ENCODE peak calls at places on chromosomes 1 and 21, in five cellular contexts. One of them, this sample, is unnamed. For H3K9me3, the result is how much of the 10 kb centered on the place peaks cover.

GRCh38 chr1:50981741-50982140 is 11.7 kb downstream of the CDKN2C start:
- DNase-seq in stomach: no peak
- DNase-seq in A549: no peak
- DNase-seq in endodermal cell: no peak
- DNase-seq in A673: no peak
- DNase-seq in this sample: no peak

GRCh38 chr1:43951021-43951985 is 4.6 kb downstream of the IPO13 start:
- DNase-seq in stomach: no peak
- DNase-seq in A549: no peak
- DNase-seq in endodermal cell: no peak
- DNase-seq in A673: no peak
- DNase-seq in this sample: no peak

GRCh38 chr1:101060992-101061391 is 35.4 kb upstream of the DPH5 start:
- DNase-seq in stomach: no peak
- DNase-seq in A549: no peak
- DNase-seq in endodermal cell: no peak
- DNase-seq in A673: no peak
- DNase-seq in this sample: no peak

GRCh38 chr1:33640114-33640660 is 167.7 kb downstream of the ZSCAN20 start:
- DNase-seq in stomach: no peak
- DNase-seq in A549: no peak
- DNase-seq in endodermal cell: no peak
- DNase-seq in A673: no peak
- DNase-seq in this sample: peak

GRCh38 chr1:43885311-43885801 is 48.2 kb upstream of the ARTN start:
- DNase-seq in stomach: no peak
- DNase-seq in A549: no peak
- DNase-seq in endodermal cell: peak
- DNase-seq in A673: no peak
- DNase-seq in this sample: no peak

GRCh38 chr1:14778882-14779594 is 180.6 kb downstream of the KAZN start:
- DNase-seq in stomach: peak
- DNase-seq in A549: peak
- DNase-seq in endodermal cell: peak
- DNase-seq in A673: peak
- DNase-seq in this sample: no peak

GRCh38 chr1:171422489-171422888 is 62.8 kb upstream of the PRRC2C start:
- DNase-seq in stomach: no peak
- DNase-seq in A549: no peak
- DNase-seq in endodermal cell: no peak
- DNase-seq in A673: no peak
- DNase-seq in this sample: peak

GRCh38 chr1:171833091-171833822 is 8.0 kb upstream of the DNM3 start:
- DNase-seq in stomach: no peak
- DNase-seq in A549: no peak
- DNase-seq in endodermal cell: no peak
- DNase-seq in A673: peak
- DNase-seq in this sample: no peak

GRCh38 chr1:227788279-227789041 is 27.0 kb upstream of the PRSS38 start:
- DNase-seq in stomach: peak
- DNase-seq in A549: peak
- DNase-seq in endodermal cell: peak
- DNase-seq in A673: peak
- DNase-seq in this sample: no peak

GRCh38 chr1:205456383-205456867 is 580 bp upstream of the BLACAT1 start:
- DNase-seq in stomach: no peak
- DNase-seq in A549: no peak
- DNase-seq in endodermal cell: peak
- DNase-seq in A673: no peak
- DNase-seq in this sample: no peak

GRCh38 chr1:236742421-236743160 is 52.5 kb upstream of the MTR start:
- DNase-seq in stomach: no peak
- DNase-seq in A549: no peak
- DNase-seq in endodermal cell: no peak
- DNase-seq in A673: no peak
- DNase-seq in this sample: no peak

GRCh38 chr1:221698579-221699349 is 43.1 kb downstream of the DUSP10 start:
- DNase-seq in stomach: no peak
- DNase-seq in A549: no peak
- DNase-seq in endodermal cell: no peak
- DNase-seq in A673: no peak
- DNase-seq in this sample: no peak

GRCh38 chr21:45550552-45551210 is 8.4 kb upstream of the SLC19A1 start:
- DNase-seq in stomach: no peak
- DNase-seq in A549: no peak
- DNase-seq in endodermal cell: peak
- DNase-seq in A673: no peak
- DNase-seq in this sample: no peak

GRCh38 chr21:18041012-18041411 is 203.6 kb upstream of the CHODL start:
- DNase-seq in stomach: no peak
- DNase-seq in A549: no peak
- DNase-seq in endodermal cell: peak
- DNase-seq in A673: peak
- DNase-seq in this sample: no peak

GRCh38 chr1:214378492-214378891 is 97.5 kb downstream of the SMYD2 start:
- DNase-seq in stomach: no peak
- DNase-seq in A549: no peak
- DNase-seq in endodermal cell: no peak
- DNase-seq in A673: no peak
- DNase-seq in this sample: no peak

GRCh38 chr1:225846331-225847310 is 35.6 kb downstream of the TMEM63A start:
- DNase-seq in stomach: no peak
- DNase-seq in A549: no peak
- DNase-seq in endodermal cell: peak
- DNase-seq in A673: no peak
- DNase-seq in this sample: no peak

GRCh38 chr1:182135946-182136345 is 74.4 kb upstream of the ZNF648 start:
- DNase-seq in stomach: no peak
- DNase-seq in A549: no peak
- DNase-seq in endodermal cell: no peak
- DNase-seq in A673: no peak
- DNase-seq in this sample: no peak

DNA sequence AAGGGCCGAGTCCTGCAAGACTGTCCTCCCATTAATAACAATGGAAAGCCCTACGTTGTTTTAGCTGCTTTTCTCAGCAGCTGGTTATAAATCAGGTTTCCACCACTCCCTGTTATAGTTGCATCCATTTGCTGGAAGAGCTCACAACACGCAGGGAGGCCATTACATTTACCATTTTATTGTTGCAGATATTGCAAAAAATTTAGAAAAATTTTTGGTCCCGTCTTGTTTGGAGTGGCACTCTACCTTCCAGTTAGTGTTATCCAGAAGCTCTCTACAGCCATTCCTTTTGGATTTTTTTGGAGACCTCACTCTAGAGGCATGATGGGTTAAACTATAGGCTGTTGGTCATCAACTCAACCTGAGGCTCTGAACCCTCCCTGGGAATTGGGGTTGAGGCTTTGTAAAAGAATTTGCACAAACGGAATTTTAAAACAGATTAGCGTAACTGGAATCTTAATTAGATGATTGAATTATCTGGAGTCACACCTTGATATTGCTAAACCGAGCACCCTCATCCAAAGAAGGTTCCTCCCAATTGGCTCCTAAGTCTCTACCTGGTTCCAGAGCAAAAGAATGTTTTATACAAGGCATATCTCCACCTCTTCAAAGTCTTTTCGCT is 1532.0 kb upstream of the TPTE start:
- DNase-seq in stomach: no peak
- DNase-seq in A549: no peak
- DNase-seq in endodermal cell: no peak
- DNase-seq in A673: no peak
- DNase-seq in this sample: no peak
- H3K9me3 ChIP-seq in stomach: under half
- H3K9me3 ChIP-seq in A549: under half
- H3K9me3 ChIP-seq in endodermal cell: half or more
- H3K9me3 ChIP-seq in A673: half or more
- H3K9me3 ChIP-seq in this sample: under half

GRCh38 chr1:92298213-92298572 is 594 bp downstream of the GLMN start:
- DNase-seq in stomach: no peak
- DNase-seq in A549: no peak
- DNase-seq in endodermal cell: no peak
- DNase-seq in A673: no peak
- DNase-seq in this sample: no peak
- TF ChIP-seq CTCF in stomach: no peak
- TF ChIP-seq CTCF in A549: peak
- TF ChIP-seq CTCF in endodermal cell: peak
- TF ChIP-seq CTCF in A673: peak
- TF ChIP-seq CTCF in this sample: no peak

GRCh38 chr1:234355782-234356510 is 17.3 kb upstream of the COA6 start:
- DNase-seq in stomach: no peak
- DNase-seq in A549: no peak
- DNase-seq in endodermal cell: no peak
- DNase-seq in A673: no peak
- DNase-seq in this sample: no peak
- H3K4me3 ChIP-seq in stomach: no peak
- H3K4me3 ChIP-seq in A549: peak
- H3K4me3 ChIP-seq in endodermal cell: no peak
- H3K4me3 ChIP-seq in A673: no peak
- H3K4me3 ChIP-seq in this sample: no peak

GRCh38 chr1:247210062-247210385 is 38.2 kb upstream of the ZNF124 start:
- DNase-seq in stomach: no peak
- DNase-seq in A549: peak
- DNase-seq in endodermal cell: no peak
- DNase-seq in A673: no peak
- DNase-seq in this sample: no peak

GRCh38 chr1:247209306-247209900 is 37.6 kb upstream of the ZNF124 start:
- DNase-seq in stomach: no peak
- DNase-seq in A549: no peak
- DNase-seq in endodermal cell: no peak
- DNase-seq in A673: no peak
- DNase-seq in this sample: no peak

DNA sequence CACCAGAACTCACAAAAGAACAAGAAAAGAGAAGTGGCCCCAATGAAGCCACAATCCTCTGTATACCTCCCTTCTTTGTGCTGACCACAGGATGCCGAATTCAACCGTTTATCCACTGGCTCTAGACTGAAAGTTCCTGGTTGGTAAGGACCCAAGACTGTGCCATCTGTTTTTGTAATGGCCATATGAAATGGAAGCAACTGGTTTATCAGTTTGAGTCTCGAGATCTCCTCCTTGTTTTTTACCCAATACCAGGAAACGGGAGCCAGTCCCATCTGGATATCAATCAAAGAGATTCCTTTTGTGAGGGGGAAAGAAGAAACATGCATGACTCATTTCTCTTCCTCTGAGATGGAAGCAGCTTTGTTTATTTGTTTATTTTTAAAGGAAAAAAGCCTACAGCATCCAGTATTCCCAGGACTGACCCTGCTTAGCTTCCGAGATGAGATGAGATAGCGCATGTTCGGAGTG is 32.4 kb upstream of the ZNF124 start:
- DNase-seq in stomach: no peak
- DNase-seq in A549: no peak
- DNase-seq in endodermal cell: no peak
- DNase-seq in A673: no peak
- DNase-seq in this sample: no peak
- H3K9me3 ChIP-seq in stomach: under half
- H3K9me3 ChIP-seq in A549: half or more
- H3K9me3 ChIP-seq in endodermal cell: under half
- H3K9me3 ChIP-seq in A673: under half
- H3K9me3 ChIP-seq in this sample: under half

DNA sequence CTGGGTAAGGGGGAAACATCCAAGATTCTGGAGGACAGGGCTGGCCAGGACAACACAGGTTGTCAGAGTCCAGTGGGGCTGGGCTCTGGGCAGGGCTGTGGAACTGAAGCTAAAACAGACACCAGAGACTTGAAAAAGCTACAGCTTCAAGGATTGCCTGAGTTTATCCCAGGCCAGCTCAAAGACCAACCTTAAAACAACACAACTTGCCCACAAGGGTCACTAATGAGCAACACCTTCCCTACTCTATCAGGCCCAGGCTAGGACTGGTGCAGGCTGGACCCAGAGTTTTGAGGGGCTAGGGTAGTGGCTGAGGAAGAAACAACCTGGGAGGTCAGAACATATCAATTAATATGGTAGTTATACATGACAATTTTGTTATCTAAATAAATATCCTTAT is 160.7 kb downstream of the SLC45A1 start:
- DNase-seq in stomach: no peak
- DNase-seq in A549: no peak
- DNase-seq in endodermal cell: no peak
- DNase-seq in A673: no peak
- DNase-seq in this sample: no peak
- TF ChIP-seq CTCF in stomach: no peak
- TF ChIP-seq CTCF in A549: no peak
- TF ChIP-seq CTCF in endodermal cell: peak
- TF ChIP-seq CTCF in A673: no peak
- TF ChIP-seq CTCF in this sample: no peak